ENCODE peak calls at places on chromosomes 13 and 19, in seven cellular contexts. G is Panc1, N is left ventricle myocardium inferior, Z is tibial nerve, H is PC-3, P is breast epithelium, K is hepatocyte. Q is an unnamed sample.

GRCh38 chr19:35828694-35829301 is 16.2 kb upstream of the PRODH2 start:
- DNase-seq in G (no peak), N (peak; percentile 53), Z (no peak), H (peak; percentile 61), P (no peak), K (peak; percentile 90), Q (no peak)

GRCh38 chr19:20315543-20315942 is 148.5 kb downstream of the ZNF486 start:
- DNase-seq in G (no peak), N (no peak), Z (no peak), H (no peak), P (no peak), K (no peak), Q (no peak)

GRCh38 chr13:114107686-114108081 is 24.7 kb downstream of the RASA3 start:
- DNase-seq in G (no peak), N (peak; percentile 60), Z (no peak), H (no peak), P (peak; percentile 36), K (no peak), Q (peak; percentile 62)

GRCh38 chr13:46603165-46603603 is 50.2 kb downstream of the LRCH1 start:
- DNase-seq in G (no peak), N (no peak), Z (no peak), H (peak; percentile 11), P (no peak), K (no peak), Q (no peak)

GRCh38 chr19:29837448-29837961 is 25.7 kb downstream of the CCNE1 start:
- DNase-seq in G (no peak), N (no peak), Z (no peak), H (no peak), P (no peak), K (no peak), Q (no peak)

GRCh38 chr19:35253316-35254286 is 4.8 kb downstream of the LSR start:
- DNase-seq in G (no peak), N (no peak), Z (no peak), H (no peak), P (no peak), K (no peak), Q (no peak)

GRCh38 chr13:108266316-108266936 is 3.1 kb upstream of the TNFSF13B start:
- DNase-seq in G (no peak), N (no peak), Z (no peak), H (no peak), P (no peak), K (no peak), Q (no peak)

GRCh38 chr13:21426238-21426637 is 32.9 kb downstream of the ZDHHC20 start:
- DNase-seq in G (no peak), N (no peak), Z (no peak), H (no peak), P (no peak), K (no peak), Q (no peak)

GRCh38 chr13:41562083-41562482 is 104.7 kb downstream of the RGCC start:
- DNase-seq in G (no peak), N (peak; percentile 82), Z (peak; percentile 59), H (no peak), P (no peak), K (peak; percentile 68), Q (no peak)

GRCh38 chr19:34182125-34182524 is 9.8 kb downstream of the LSM14A start:
- DNase-seq in G (no peak), N (no peak), Z (no peak), H (no peak), P (no peak), K (no peak), Q (no peak)

GRCh38 chr13:113979791-113980471 is 6.1 kb upstream of the C13orf46 start:
- DNase-seq in G (no peak), N (no peak), Z (no peak), H (no peak), P (no peak), K (no peak), Q (no peak)

GRCh38 chr13:62687727-62688126 is 1272.1 kb upstream of the PCDH20 start:
- DNase-seq in G (no peak), N (no peak), Z (no peak), H (no peak), P (no peak), K (no peak), Q (no peak)

GRCh38 chr13:67278230-67278629 is 48.1 kb upstream of the PCDH9 start:
- DNase-seq in G (no peak), N (no peak), Z (no peak), H (peak; percentile 27), P (no peak), K (no peak), Q (no peak)

GRCh38 chr13:41179593-41180250 is 14.6 kb downstream of the KBTBD7 start:
- DNase-seq in G (no peak), N (no peak), Z (no peak), H (peak; percentile 37), P (no peak), K (no peak), Q (no peak)

GRCh38 chr13:36680918-36681317 is 7.1 kb downstream of the SERTM1 start:
- DNase-seq in G (no peak), N (no peak), Z (no peak), H (no peak), P (no peak), K (no peak), Q (no peak)

GRCh38 chr19:45508931-45509691 is 1.8 kb downstream of the VASP start:
- DNase-seq in G (no peak), N (peak; percentile 83), Z (no peak), H (peak; percentile 57), P (peak; percentile 77), K (peak; percentile 69), Q (peak; percentile 53)

GRCh38 chr13:55583953-55584593 is 1556.6 kb upstream of the PRR20A start:
- DNase-seq in G (no peak), N (no peak), Z (no peak), H (no peak), P (no peak), K (no peak), Q (no peak)

DNA sequence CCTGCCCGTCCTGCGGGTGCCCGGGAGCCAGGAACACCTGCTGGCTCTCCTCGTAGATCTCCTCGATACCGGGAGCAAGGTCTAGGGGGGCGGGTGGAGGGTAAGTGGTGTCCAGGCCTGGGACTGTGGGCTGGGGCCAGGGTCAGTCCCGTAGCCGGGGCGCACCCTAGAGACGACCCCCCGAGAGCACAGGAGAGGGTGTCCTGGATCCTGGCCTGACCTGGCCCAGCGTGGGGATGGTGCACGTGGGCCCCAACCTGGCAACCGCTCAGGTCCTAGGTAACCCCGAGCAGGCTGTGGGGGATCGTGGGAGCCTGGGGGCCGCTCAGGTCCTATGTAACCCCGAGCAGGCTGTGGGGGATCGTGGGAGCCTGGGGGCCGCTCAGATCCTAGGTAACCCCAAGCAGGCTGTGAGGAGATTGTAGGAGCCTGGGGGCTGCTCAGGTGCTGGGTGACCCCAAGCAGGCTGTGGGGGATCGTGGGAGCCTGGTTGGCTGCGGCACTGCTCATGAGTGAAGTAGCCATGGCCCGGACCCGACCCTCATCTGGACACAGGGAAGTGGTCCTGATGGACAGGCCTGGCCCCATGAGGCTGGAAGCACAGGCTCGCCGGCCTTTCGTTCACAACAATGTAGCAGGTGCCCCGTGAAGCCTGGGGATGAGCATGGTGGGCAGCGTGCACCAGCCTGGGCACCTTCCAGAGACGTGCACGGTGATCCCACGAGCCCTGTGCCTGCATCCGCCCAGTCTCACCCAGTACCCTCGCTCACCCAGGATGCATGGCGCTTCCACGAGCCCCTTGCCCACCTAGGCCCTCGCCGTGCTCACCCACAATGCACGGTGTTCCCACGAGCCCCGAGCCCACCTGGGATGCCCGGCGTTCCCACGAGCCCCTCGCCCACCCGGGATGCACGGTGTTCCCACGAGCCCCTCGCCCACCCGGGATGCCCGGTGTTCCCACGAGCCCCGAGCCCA is 6.2 kb downstream of the GPX4 start:
- DNase-seq in G (no peak), N (no peak), Z (no peak), H (no peak), P (no peak), K (no peak), Q (no peak)
- H3K4me3 ChIP-seq in G (no peak overlapping the region), N (no peak overlapping the region), Z (no peak overlapping the region), H (no peak overlapping the region), P (no peak overlapping the region), K (no peak overlapping the region), Q (no peak overlapping the region)

GRCh38 chr19:13764101-13764807 is at the start of gene MRI1:
- DNase-seq in G (no peak), N (peak; percentile 84), Z (peak; percentile 60), H (peak; percentile 55), P (peak; percentile 77), K (peak; percentile 75), Q (no peak)
- TF ChIP-seq CTCF in G (no peak), N (no peak), Z (no peak), H (peak; percentile 13), P (no peak), K (no peak), Q (no peak)

GRCh38 chr19:1069009-1069779 is 2.2 kb downstream of the ARHGAP45 start:
- DNase-seq in G (no peak), N (peak; percentile 71), Z (no peak), H (no peak), P (no peak), K (no peak), Q (peak; percentile 86)
- H3K27ac ChIP-seq in G (no peak overlapping the region), N (peak overlapping the region; percentile 43), Z (no peak overlapping the region), H (no peak overlapping the region), P (no peak overlapping the region), K (no peak overlapping the region), Q (peak overlapping the region; percentile 37)

GRCh38 chr19:41774515-41774980 is 19.2 kb downstream of the CEACAM6 start:
- DNase-seq in G (no peak), N (no peak), Z (no peak), H (peak; percentile 96), P (no peak), K (peak; percentile 61), Q (no peak)

GRCh38 chr19:41776700-41777099 is 19.7 kb upstream of the CEACAM3 start:
- DNase-seq in G (no peak), N (no peak), Z (no peak), H (peak; percentile 76), P (no peak), K (no peak), Q (no peak)

GRCh38 chr19:41769608-41770007 is 14.3 kb downstream of the CEACAM6 start:
- DNase-seq in G (no peak), N (no peak), Z (no peak), H (no peak), P (no peak), K (no peak), Q (no peak)

GRCh38 chr19:41767105-41767504 is 11.8 kb downstream of the CEACAM6 start:
- DNase-seq in G (no peak), N (no peak), Z (no peak), H (no peak), P (no peak), K (no peak), Q (no peak)

DNA sequence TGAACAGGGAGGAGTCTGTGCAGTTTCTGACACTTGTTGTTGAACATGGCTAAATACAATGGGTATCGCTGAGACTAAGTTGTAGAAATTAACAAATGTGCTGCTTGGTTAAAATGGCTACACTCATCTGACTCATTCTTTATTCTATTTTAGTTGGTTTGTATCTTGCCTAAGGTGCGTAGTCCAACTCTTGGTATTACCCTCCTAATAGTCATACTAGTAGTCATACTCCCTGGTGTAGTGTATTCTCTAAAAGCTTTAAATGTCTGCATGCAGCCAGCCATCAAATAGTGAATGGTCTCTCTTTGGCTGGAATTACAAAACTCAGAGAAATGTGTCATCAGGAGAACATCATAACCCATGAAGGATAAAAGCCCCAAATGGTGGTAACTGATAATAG is 16.1 kb downstream of the CEACAM6 start:
- DNase-seq in G (no peak), N (no peak), Z (no peak), H (no peak), P (no peak), K (no peak), Q (no peak)
- H3K4me3 ChIP-seq in G (no peak overlapping the region), N (no peak overlapping the region), Z (no peak overlapping the region), H (no peak overlapping the region), P (no peak overlapping the region), K (no peak overlapping the region), Q (no peak overlapping the region)

GRCh38 chr13:22757530-22758120 is 423.2 kb upstream of the SGCG start:
- DNase-seq in G (no peak), N (no peak), Z (no peak), H (peak; percentile 9), P (no peak), K (peak; percentile 39), Q (no peak)
- TF ChIP-seq CTCF in G (peak; percentile 22), N (peak; percentile 59), Z (no peak), H (peak; percentile 62), P (no peak), K (peak; percentile 74), Q (peak; percentile 28)